ENCODE peak calls at places on chromosomes 11 and 22, in seven cellular contexts. H is suprapubic skin, Q is HFF-Myc, U is AG04450, I is bronchial epithelial cell, T is heart left ventricle, V is psoas muscle. J is an unnamed sample.
A peak's percentile ranks its signal among the peaks of the same experiment; 100 is the strongest.

GRCh38 chr22:42990131-42990838 is 24.7 kb downstream of the PACSIN2 start:
- DNase-seq in H (peak; percentile 68), Q (no peak), U (no peak), I (peak; percentile 90), T (no peak), V (no peak), J (peak; percentile 80)

GRCh38 chr11:33743291-33743690 is 7.1 kb upstream of the CD59 start:
- DNase-seq in H (no peak), Q (no peak), U (no peak), I (no peak), T (no peak), V (no peak), J (no peak)

GRCh38 chr11:58505849-58506248 is 2.1 kb downstream of the OR5B21 start:
- DNase-seq in H (no peak), Q (no peak), U (no peak), I (no peak), T (no peak), V (no peak), J (no peak)

GRCh38 chr11:69238562-69239319 is 55.2 kb upstream of the MYEOV start:
- DNase-seq in H (no peak), Q (no peak), U (no peak), I (no peak), T (peak; percentile 37), V (no peak), J (no peak)

GRCh38 chr22:20440637-20441591 is 3.3 kb upstream of the SCARF2 start:
- DNase-seq in H (peak; percentile 53), Q (no peak), U (no peak), I (no peak), T (no peak), V (peak; percentile 33), J (no peak)

GRCh38 chr22:43118953-43119458 is 8.5 kb downstream of the BIK start:
- DNase-seq in H (no peak), Q (no peak), U (no peak), I (no peak), T (no peak), V (no peak), J (no peak)

GRCh38 chr11:17343907-17344306 is 7.7 kb upstream of the NCR3LG1 start:
- DNase-seq in H (no peak), Q (no peak), U (no peak), I (peak; percentile 76), T (no peak), V (no peak), J (peak; percentile 57)

GRCh38 chr22:38180841-38181452 is 683 bp downstream of the PLA2G6 start:
- DNase-seq in H (no peak), Q (no peak), U (no peak), I (peak; percentile 77), T (peak; percentile 60), V (peak; percentile 70), J (no peak)

GRCh38 chr11:64844330-64845124 is at the start of gene CDC42BPG:
- DNase-seq in H (peak; percentile 80), Q (no peak), U (no peak), I (peak; percentile 55), T (peak; percentile 46), V (peak; percentile 84), J (no peak)

GRCh38 chr11:35030716-35031213 is 108.2 kb upstream of the CD44 start:
- DNase-seq in H (peak; percentile 90), Q (peak; percentile 76), U (peak; percentile 64), I (peak; percentile 98), T (peak; percentile 61), V (peak; percentile 85), J (peak; percentile 86)

GRCh38 chr11:12269104-12269441 is 108.3 kb upstream of the PARVA start:
- DNase-seq in H (no peak), Q (no peak), U (no peak), I (peak; percentile 56), T (no peak), V (no peak), J (no peak)

GRCh38 chr11:39784873-39785272 is 1674.6 kb downstream of the LRRC4C start:
- DNase-seq in H (no peak), Q (no peak), U (no peak), I (no peak), T (no peak), V (no peak), J (no peak)

GRCh38 chr22:37906364-37907008 is 389 bp downstream of the MICALL1 start:
- DNase-seq in H (no peak), Q (no peak), U (no peak), I (no peak), T (no peak), V (peak; percentile 59), J (no peak)

GRCh38 chr11:86737752-86738151 is 62.6 kb upstream of the PRSS23 start:
- DNase-seq in H (no peak), Q (no peak), U (no peak), I (peak; percentile 60), T (no peak), V (no peak), J (no peak)

GRCh38 chr11:75499423-75500305 is 26.1 kb downstream of the GDPD5 start:
- DNase-seq in H (peak; percentile 74), Q (peak; percentile 90), U (peak; percentile 86), I (peak; percentile 66), T (no peak), V (peak; percentile 84), J (peak; percentile 95)

GRCh38 chr11:27281740-27282139 is 81.3 kb downstream of the CCDC34 start:
- DNase-seq in H (no peak), Q (no peak), U (no peak), I (no peak), T (no peak), V (no peak), J (no peak)

GRCh38 chr22:47083379-47083986 is 321.0 kb downstream of the TBC1D22A start:
- DNase-seq in H (no peak), Q (no peak), U (no peak), I (no peak), T (no peak), V (no peak), J (no peak)
- TF ChIP-seq CTCF in H (no peak), Q (no peak), U (no peak), I (no peak), T (no peak), V (no peak), J (no peak)

GRCh38 chr11:6319001-6319878 is 1.1 kb downstream of the CAVIN3 start:
- DNase-seq in H (peak; percentile 66), Q (no peak), U (no peak), I (peak; percentile 11), T (peak; percentile 71), V (peak; percentile 76), J (no peak)

GRCh38 chr11:6320411-6321207 is at the start of gene CAVIN3:
- DNase-seq in H (peak; percentile 90), Q (no peak), U (peak; percentile 36), I (peak; percentile 73), T (peak; percentile 91), V (peak; percentile 92), J (no peak)

GRCh38 chr11:6321961-6322362 is 1.7 kb upstream of the CAVIN3 start:
- DNase-seq in H (no peak), Q (no peak), U (no peak), I (peak; percentile 89), T (no peak), V (no peak), J (no peak)

GRCh38 chr11:6321356-6321755 is 1.1 kb upstream of the CAVIN3 start:
- DNase-seq in H (peak; percentile 81), Q (no peak), U (no peak), I (no peak), T (no peak), V (no peak), J (no peak)

DNA sequence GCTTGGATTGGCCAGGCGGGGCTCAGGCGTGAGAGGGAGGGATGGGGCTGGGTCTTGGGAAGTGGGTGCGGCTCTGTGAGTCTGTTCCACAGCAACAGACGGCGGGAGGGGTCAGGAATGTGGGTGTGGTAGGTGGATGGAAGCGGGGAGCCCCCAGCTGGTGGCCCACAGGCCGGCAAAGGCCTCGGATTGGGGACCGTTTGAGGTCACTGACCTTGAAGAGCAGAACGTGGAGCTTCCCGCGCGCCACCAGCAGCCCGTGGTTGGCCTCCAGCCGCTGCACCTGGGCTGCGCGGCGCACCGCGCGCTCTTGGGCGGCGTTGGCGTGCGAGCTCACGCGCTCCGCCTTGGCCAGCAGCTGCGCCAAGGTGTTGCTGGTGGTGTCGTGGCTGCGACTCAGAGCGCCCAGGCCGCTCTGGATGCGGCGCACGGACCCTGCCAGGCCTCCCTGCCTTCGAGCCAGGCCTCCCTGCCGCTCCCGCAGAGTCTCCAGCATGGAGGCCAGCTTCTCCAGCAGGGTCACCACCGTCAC is 356 bp downstream of the CAVIN3 start:
- DNase-seq in H (peak; percentile 92), Q (peak; percentile 79), U (peak; percentile 82), I (peak; percentile 83), T (peak; percentile 96), V (peak; percentile 92), J (peak; percentile 83)
- H3K4me3 ChIP-seq in H (peak overlapping the region; percentile 69), Q (peak overlapping the region; percentile 71), U (peak overlapping the region; percentile 78), I (peak overlapping the region; percentile 59), T (peak overlapping the region; percentile 69), V (peak overlapping the region; percentile 78), J (peak overlapping the region; percentile 75)

GRCh38 chr22:24071686-24072085 is 60.6 kb downstream of the CABIN1 start:
- DNase-seq in H (no peak), Q (no peak), U (no peak), I (no peak), T (no peak), V (no peak), J (no peak)
- TF ChIP-seq CTCF in H (no peak), Q (no peak), U (no peak), I (no peak), T (no peak), V (no peak), J (no peak)

GRCh38 chr11:116930177-116930576 is 92.8 kb upstream of the APOA1 start:
- DNase-seq in H (no peak), Q (no peak), U (no peak), I (no peak), T (peak; percentile 21), V (no peak), J (no peak)

GRCh38 chr11:116928845-116929244 is 91.4 kb upstream of the APOA1 start:
- DNase-seq in H (no peak), Q (no peak), U (no peak), I (no peak), T (no peak), V (no peak), J (no peak)

GRCh38 chr11:116930586-116930985 is 93.2 kb upstream of the APOA1 start:
- DNase-seq in H (no peak), Q (no peak), U (no peak), I (no peak), T (no peak), V (no peak), J (no peak)

GRCh38 chr11:116928102-116928777 is 90.8 kb upstream of the APOA1 start:
- DNase-seq in H (no peak), Q (no peak), U (no peak), I (no peak), T (no peak), V (no peak), J (no peak)

GRCh38 chr11:116929393-116930090 is 92.1 kb upstream of the APOA1 start:
- DNase-seq in H (no peak), Q (no peak), U (no peak), I (no peak), T (no peak), V (no peak), J (no peak)
- H3K4me3 ChIP-seq in H (peak overlapping the region; percentile 3), Q (no peak overlapping the region), U (no peak overlapping the region), I (no peak overlapping the region), T (peak overlapping the region; percentile 35), V (peak overlapping the region; percentile 26), J (no peak overlapping the region)

GRCh38 chr11:76860539-76861475 is at the start of gene ACER3:
- DNase-seq in H (peak; percentile 92), Q (peak; percentile 38), U (peak; percentile 27), I (peak; percentile 75), T (peak; percentile 93), V (peak; percentile 95), J (peak; percentile 18)
- TF ChIP-seq CTCF in H (peak; percentile 16), Q (peak; percentile 20), U (peak; percentile 49), I (peak; percentile 43), T (no peak), V (no peak), J (peak; percentile 54)

GRCh38 chr11:118434123-118434552 is 2.2 kb upstream of the KMT2A start:
- DNase-seq in H (no peak), Q (no peak), U (no peak), I (no peak), T (no peak), V (no peak), J (no peak)
- H3K4me3 ChIP-seq in H (peak overlapping the region; percentile 69), Q (peak overlapping the region; percentile 92), U (peak overlapping the region; percentile 72), I (no peak overlapping the region), T (peak overlapping the region; percentile 96), V (peak overlapping the region; percentile 97), J (peak overlapping the region; percentile 42)

J was measured in AG09309.